ENCODE peak calls at places on chromosome 2, in six cellular contexts. M is hepatic stellate cell, G is erythroblast, T is HFF-Myc, S is GM04503, H is fibroblast of pulmonary artery. B is an unnamed sample.

GRCh38 chr2:63590621-63591408 is 2.1 kb downstream of the MDH1 start:
- DNase-seq in G (peak; percentile 54), S (no peak), T (no peak), M (no peak), H (no peak), B (peak; percentile 31)

GRCh38 chr2:604385-604784 is 72.8 kb downstream of the TMEM18 start:
- DNase-seq in M (no peak), G (no peak), T (no peak), S (no peak), H (no peak), B (no peak)

GRCh38 chr2:65077898-65078297 is 21.7 kb downstream of the CEP68 start:
- DNase-seq in M (no peak), S (no peak), H (no peak), G (no peak), T (no peak), B (no peak)

GRCh38 chr2:168033966-168034365 is 213.4 kb downstream of the STK39 start:
- DNase-seq in T (no peak), S (no peak), M (no peak), H (no peak), G (no peak), B (no peak)

GRCh38 chr2:27428978-27429541 is 629 bp downstream of the NRBP1 start:
- DNase-seq in G (peak; percentile 93), S (peak; percentile 34), H (peak; percentile 85), M (peak; percentile 83), T (peak; percentile 22), B (peak; percentile 96)

GRCh38 chr2:174240097-174240496 is 8.2 kb downstream of the OLA1 start:
- DNase-seq in S (no peak), H (no peak), T (no peak), M (no peak), G (no peak), B (no peak)

GRCh38 chr2:170711196-170711773 is 3.9 kb upstream of the SP5 start:
- DNase-seq in H (no peak), G (no peak), T (no peak), S (no peak), M (no peak), B (no peak)

GRCh38 chr2:239268549-239268948 is 132.3 kb downstream of the HDAC4 start:
- DNase-seq in M (no peak), S (no peak), H (no peak), T (no peak), G (no peak), B (no peak)

GRCh38 chr2:954687-955000 is 4.0 kb downstream of the SNTG2 start:
- DNase-seq in S (no peak), H (no peak), M (no peak), T (no peak), G (no peak), B (no peak)

GRCh38 chr2:150485114-150485870 is 2.2 kb downstream of the RND3 start:
- DNase-seq in M (peak; percentile 55), G (no peak), S (no peak), H (peak; percentile 74), T (no peak), B (peak; percentile 84)

B was measured in GM23248.